ENCODE peak calls at places on chromosomes 4 and X, in six cellular contexts. One of them, this sample, is unnamed. For H3K9me3, the result is how much of the 10 kb centered on the place peaks cover.

GRCh38 chr4:142846105-142846728 is at the start of gene INPP4B:
- DNase-seq in ovary: peak
- DNase-seq in astrocyte: peak
- DNase-seq in colonic mucosa: peak
- DNase-seq in mucosa of descending colon: peak
- DNase-seq in tibial artery: peak
- DNase-seq in this sample: peak

GRCh38 chr4:30717208-30718020 is 2.8 kb upstream of the PCDH7 start:
- DNase-seq in ovary: peak
- DNase-seq in astrocyte: peak
- DNase-seq in colonic mucosa: peak
- DNase-seq in mucosa of descending colon: peak
- DNase-seq in tibial artery: peak
- DNase-seq in this sample: peak

GRCh38 chrX:22278375-22278774 is 5.7 kb downstream of the CBLL2 start:
- DNase-seq in ovary: no peak
- DNase-seq in astrocyte: no peak
- DNase-seq in colonic mucosa: no peak
- DNase-seq in mucosa of descending colon: no peak
- DNase-seq in tibial artery: no peak
- DNase-seq in this sample: no peak

GRCh38 chrX:41822917-41823316 is 98.9 kb downstream of the GPR82 start:
- DNase-seq in ovary: no peak
- DNase-seq in astrocyte: no peak
- DNase-seq in colonic mucosa: no peak
- DNase-seq in mucosa of descending colon: no peak
- DNase-seq in tibial artery: no peak
- DNase-seq in this sample: no peak

GRCh38 chr4:112284166-112284565 is 1.5 kb downstream of the TIFA start:
- DNase-seq in ovary: no peak
- DNase-seq in astrocyte: no peak
- DNase-seq in colonic mucosa: no peak
- DNase-seq in mucosa of descending colon: no peak
- DNase-seq in tibial artery: no peak
- DNase-seq in this sample: no peak

GRCh38 chr4:143618811-143619210 is 81.7 kb downstream of the FREM3 start:
- DNase-seq in ovary: no peak
- DNase-seq in astrocyte: no peak
- DNase-seq in colonic mucosa: no peak
- DNase-seq in mucosa of descending colon: no peak
- DNase-seq in tibial artery: no peak
- DNase-seq in this sample: no peak

GRCh38 chrX:13691845-13692334 is 3.0 kb downstream of the RAB9A start:
- DNase-seq in ovary: no peak
- DNase-seq in astrocyte: peak
- DNase-seq in colonic mucosa: no peak
- DNase-seq in mucosa of descending colon: no peak
- DNase-seq in tibial artery: no peak
- DNase-seq in this sample: no peak

GRCh38 chrX:150499240-150499639 is 69.2 kb upstream of the MTM1 start:
- DNase-seq in ovary: no peak
- DNase-seq in astrocyte: no peak
- DNase-seq in colonic mucosa: no peak
- DNase-seq in mucosa of descending colon: no peak
- DNase-seq in tibial artery: no peak
- DNase-seq in this sample: no peak

GRCh38 chrX:115531818-115532403 is 29.1 kb upstream of the PLS3 start:
- DNase-seq in ovary: no peak
- DNase-seq in astrocyte: peak
- DNase-seq in colonic mucosa: no peak
- DNase-seq in mucosa of descending colon: no peak
- DNase-seq in tibial artery: no peak
- DNase-seq in this sample: no peak

GRCh38 chr4:138053601-138054322 is 188.4 kb downstream of the SLC7A11 start:
- DNase-seq in ovary: no peak
- DNase-seq in astrocyte: peak
- DNase-seq in colonic mucosa: no peak
- DNase-seq in mucosa of descending colon: no peak
- DNase-seq in tibial artery: no peak
- DNase-seq in this sample: no peak

GRCh38 chr4:28879178-28879577 is 1841.0 kb upstream of the PCDH7 start:
- DNase-seq in ovary: no peak
- DNase-seq in astrocyte: no peak
- DNase-seq in colonic mucosa: no peak
- DNase-seq in mucosa of descending colon: no peak
- DNase-seq in tibial artery: no peak
- DNase-seq in this sample: no peak
- H3K9me3 ChIP-seq in ovary: under half
- H3K9me3 ChIP-seq in astrocyte: under half
- H3K9me3 ChIP-seq in colonic mucosa: under half
- H3K9me3 ChIP-seq in mucosa of descending colon: under half
- H3K9me3 ChIP-seq in tibial artery: under half
- H3K9me3 ChIP-seq in this sample: under half

DNA sequence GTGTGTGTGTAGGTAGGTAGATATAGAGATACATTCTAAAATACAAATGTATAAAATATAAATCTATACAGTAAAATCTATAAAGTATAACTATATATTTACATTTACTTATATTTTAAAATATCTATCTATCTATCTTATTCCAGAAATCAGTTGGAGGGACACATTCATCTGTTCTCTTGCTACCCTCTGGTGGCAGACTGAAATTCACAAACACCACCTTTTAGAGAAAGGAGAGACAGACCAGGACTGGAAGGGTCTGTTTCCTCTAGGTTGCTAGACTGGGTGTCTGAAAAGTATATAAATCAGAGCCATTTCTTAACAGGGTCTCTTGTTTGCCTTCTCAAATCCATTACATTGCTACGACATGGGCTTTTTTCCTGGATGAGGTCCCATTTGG is 343.0 kb downstream of the OPHN1 start:
- DNase-seq in ovary: no peak
- DNase-seq in astrocyte: no peak
- DNase-seq in colonic mucosa: no peak
- DNase-seq in mucosa of descending colon: no peak
- DNase-seq in tibial artery: no peak
- DNase-seq in this sample: no peak
- TF ChIP-seq CTCF in ovary: no peak
- TF ChIP-seq CTCF in astrocyte: no peak
- TF ChIP-seq CTCF in colonic mucosa: no peak
- TF ChIP-seq CTCF in mucosa of descending colon: no peak
- TF ChIP-seq CTCF in tibial artery: no peak
- TF ChIP-seq CTCF in this sample: no peak

GRCh38 chr4:244471-244870 is 60.8 kb downstream of the ZNF732 start:
- DNase-seq in ovary: no peak
- DNase-seq in astrocyte: no peak
- DNase-seq in colonic mucosa: peak
- DNase-seq in mucosa of descending colon: no peak
- DNase-seq in tibial artery: peak
- DNase-seq in this sample: peak
- H3K9me3 ChIP-seq in ovary: under half
- H3K9me3 ChIP-seq in astrocyte: under half
- H3K9me3 ChIP-seq in colonic mucosa: under half
- H3K9me3 ChIP-seq in mucosa of descending colon: under half
- H3K9me3 ChIP-seq in tibial artery: under half
- H3K9me3 ChIP-seq in this sample: under half

DNA sequence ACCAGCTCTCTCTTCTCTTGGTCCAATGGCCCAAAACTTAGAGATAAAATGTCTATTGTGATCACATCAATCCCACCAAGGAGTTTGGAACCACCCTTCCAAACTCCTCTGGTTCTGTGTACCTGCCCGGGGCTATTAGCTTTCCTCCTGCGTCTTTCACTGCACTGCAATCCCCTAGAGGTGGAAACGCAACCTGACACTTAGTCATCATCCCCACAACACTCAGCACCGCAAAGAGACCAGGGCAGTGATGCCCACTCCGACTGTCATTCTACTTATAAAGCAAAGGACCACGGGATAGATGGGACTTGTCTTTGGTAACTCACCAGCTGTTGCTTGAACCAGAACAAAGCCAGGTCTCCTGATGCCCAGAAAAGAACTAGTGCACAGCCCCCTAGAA is 22.0 kb downstream of the AFAP1 start:
- DNase-seq in ovary: no peak
- DNase-seq in astrocyte: no peak
- DNase-seq in colonic mucosa: no peak
- DNase-seq in mucosa of descending colon: no peak
- DNase-seq in tibial artery: no peak
- DNase-seq in this sample: no peak
- TF ChIP-seq CTCF in ovary: no peak
- TF ChIP-seq CTCF in astrocyte: peak
- TF ChIP-seq CTCF in colonic mucosa: no peak
- TF ChIP-seq CTCF in mucosa of descending colon: no peak
- TF ChIP-seq CTCF in tibial artery: no peak
- TF ChIP-seq CTCF in this sample: no peak

GRCh38 chr4:234178-234577 is 71.1 kb downstream of the ZNF732 start:
- DNase-seq in ovary: no peak
- DNase-seq in astrocyte: no peak
- DNase-seq in colonic mucosa: no peak
- DNase-seq in mucosa of descending colon: no peak
- DNase-seq in tibial artery: no peak
- DNase-seq in this sample: no peak
- H3K9me3 ChIP-seq in ovary: under half
- H3K9me3 ChIP-seq in astrocyte: under half
- H3K9me3 ChIP-seq in colonic mucosa: under half
- H3K9me3 ChIP-seq in mucosa of descending colon: under half
- H3K9me3 ChIP-seq in tibial artery: under half
- H3K9me3 ChIP-seq in this sample: under half

DNA sequence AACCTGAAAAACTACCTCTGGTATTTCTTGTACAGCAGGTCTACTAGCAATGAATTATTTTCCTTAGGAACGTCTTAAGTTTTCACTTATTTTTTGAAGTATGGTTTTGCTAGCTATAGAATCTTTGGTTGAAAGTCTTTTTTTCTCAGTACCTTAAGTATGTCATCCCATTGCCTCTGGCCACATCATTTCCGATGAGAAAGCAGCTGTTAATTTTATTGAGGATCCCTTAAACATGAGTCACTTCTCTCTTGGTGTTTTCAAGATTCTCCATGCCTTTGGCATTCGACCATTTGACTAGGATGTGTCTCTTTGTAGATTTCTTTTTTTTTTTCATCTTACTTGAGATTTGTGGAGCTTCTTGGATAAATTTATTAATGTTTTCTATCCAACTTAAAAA is 803.8 kb upstream of the AMOT start:
- DNase-seq in ovary: no peak
- DNase-seq in astrocyte: peak
- DNase-seq in colonic mucosa: no peak
- DNase-seq in mucosa of descending colon: no peak
- DNase-seq in tibial artery: no peak
- DNase-seq in this sample: no peak
- TF ChIP-seq CTCF in ovary: no peak
- TF ChIP-seq CTCF in astrocyte: no peak
- TF ChIP-seq CTCF in colonic mucosa: no peak
- TF ChIP-seq CTCF in mucosa of descending colon: no peak
- TF ChIP-seq CTCF in tibial artery: no peak
- TF ChIP-seq CTCF in this sample: no peak

GRCh38 chrX:120286733-120287512 is 24.3 kb downstream of the TMEM255A start:
- DNase-seq in ovary: no peak
- DNase-seq in astrocyte: no peak
- DNase-seq in colonic mucosa: no peak
- DNase-seq in mucosa of descending colon: no peak
- DNase-seq in tibial artery: no peak
- DNase-seq in this sample: no peak

GRCh38 chrX:120290107-120290506 is 21.2 kb downstream of the TMEM255A start:
- DNase-seq in ovary: no peak
- DNase-seq in astrocyte: no peak
- DNase-seq in colonic mucosa: no peak
- DNase-seq in mucosa of descending colon: no peak
- DNase-seq in tibial artery: no peak
- DNase-seq in this sample: no peak

GRCh38 chrX:120282697-120283096 is 28.6 kb downstream of the TMEM255A start:
- DNase-seq in ovary: no peak
- DNase-seq in astrocyte: no peak
- DNase-seq in colonic mucosa: no peak
- DNase-seq in mucosa of descending colon: no peak
- DNase-seq in tibial artery: no peak
- DNase-seq in this sample: no peak

GRCh38 chrX:120291211-120291610 is 20.1 kb downstream of the TMEM255A start:
- DNase-seq in ovary: no peak
- DNase-seq in astrocyte: no peak
- DNase-seq in colonic mucosa: no peak
- DNase-seq in mucosa of descending colon: no peak
- DNase-seq in tibial artery: no peak
- DNase-seq in this sample: no peak

GRCh38 chrX:120287513-120288112 is 23.6 kb downstream of the TMEM255A start:
- DNase-seq in ovary: no peak
- DNase-seq in astrocyte: no peak
- DNase-seq in colonic mucosa: no peak
- DNase-seq in mucosa of descending colon: no peak
- DNase-seq in tibial artery: no peak
- DNase-seq in this sample: no peak
- H3K9me3 ChIP-seq in ovary: under half
- H3K9me3 ChIP-seq in astrocyte: under half
- H3K9me3 ChIP-seq in colonic mucosa: under half
- H3K9me3 ChIP-seq in mucosa of descending colon: under half
- H3K9me3 ChIP-seq in tibial artery: under half
- H3K9me3 ChIP-seq in this sample: under half

DNA sequence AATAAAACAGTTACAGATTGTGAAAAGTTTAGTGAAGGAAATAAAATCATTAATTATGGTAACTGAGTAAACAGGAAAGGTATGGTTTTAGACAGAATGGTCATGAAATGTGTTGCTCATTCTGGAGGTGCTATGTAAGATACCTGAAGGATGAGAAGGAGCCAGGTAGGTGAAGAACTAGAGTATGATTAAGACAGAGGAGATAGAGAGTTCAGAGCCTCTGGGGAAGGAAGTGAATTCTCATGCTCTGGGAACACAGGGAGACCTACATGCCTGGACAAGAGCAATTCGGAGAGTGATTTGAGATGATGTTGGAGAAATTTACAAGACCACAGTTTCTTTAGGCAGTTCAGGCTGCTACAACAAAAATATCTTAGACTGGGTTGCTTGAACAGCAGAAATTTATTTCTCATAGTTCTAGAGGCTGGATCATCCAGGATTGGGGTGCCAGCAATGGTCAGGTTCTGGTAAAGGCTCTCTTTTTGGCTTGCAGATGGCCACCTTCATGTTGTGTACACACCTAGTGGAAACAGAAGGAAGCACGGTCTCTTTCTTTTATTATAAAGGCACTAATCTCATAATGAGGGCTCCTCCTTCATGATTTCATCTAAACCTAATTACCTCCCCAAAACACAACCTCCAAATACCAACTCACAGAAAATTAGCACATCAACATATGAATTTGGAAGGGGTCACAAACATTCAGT is 1416.1 kb downstream of the PCDH7 start:
- DNase-seq in ovary: no peak
- DNase-seq in astrocyte: no peak
- DNase-seq in colonic mucosa: no peak
- DNase-seq in mucosa of descending colon: no peak
- DNase-seq in tibial artery: no peak
- DNase-seq in this sample: no peak
- TF ChIP-seq CTCF in ovary: no peak
- TF ChIP-seq CTCF in astrocyte: no peak
- TF ChIP-seq CTCF in colonic mucosa: no peak
- TF ChIP-seq CTCF in mucosa of descending colon: no peak
- TF ChIP-seq CTCF in tibial artery: no peak
- TF ChIP-seq CTCF in this sample: no peak

DNA sequence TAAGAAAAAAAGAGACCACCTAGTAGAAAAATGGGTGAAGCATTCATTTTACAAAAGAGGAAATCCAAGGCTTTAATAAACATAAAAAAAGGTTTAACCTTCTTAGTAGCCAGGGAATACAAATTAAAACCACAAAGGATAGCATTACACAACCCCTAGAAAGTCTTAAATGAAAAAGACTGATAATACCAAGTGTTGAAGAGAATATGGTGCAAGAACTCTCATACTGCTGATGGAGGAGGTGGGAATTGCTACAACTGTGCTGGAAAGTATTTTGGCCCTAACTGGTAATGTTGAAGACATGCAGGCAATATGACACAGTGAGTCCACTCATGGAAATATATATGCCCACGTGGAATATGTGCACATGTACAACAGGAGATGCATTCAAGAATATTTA is 22.5 kb downstream of the ZNF41 start:
- DNase-seq in ovary: no peak
- DNase-seq in astrocyte: no peak
- DNase-seq in colonic mucosa: no peak
- DNase-seq in mucosa of descending colon: no peak
- DNase-seq in tibial artery: no peak
- DNase-seq in this sample: no peak
- H3K9me3 ChIP-seq in ovary: under half
- H3K9me3 ChIP-seq in astrocyte: under half
- H3K9me3 ChIP-seq in colonic mucosa: under half
- H3K9me3 ChIP-seq in mucosa of descending colon: under half
- H3K9me3 ChIP-seq in tibial artery: under half
- H3K9me3 ChIP-seq in this sample: under half

This sample was measured in heart left ventricle.